ENCODE peak calls at places on chromosome 12, in six cellular contexts. T is endothelial cell, G is dorsolateral prefrontal cortex, I is sigmoid colon, Z is neural crest cell, E is astrocyte of the spinal cord. V is an unnamed sample.

GRCh38 chr12:59067068-59067467 is 146.8 kb upstream of the LRIG3 start:
- DNase-seq in E (peak; percentile 86), G (no peak), I (no peak), Z (no peak), T (no peak), V (no peak)

GRCh38 chr12:127964717-127965116 is 302.3 kb upstream of the TMEM132C start:
- DNase-seq in Z (no peak), G (no peak), E (peak; percentile 39), T (no peak), I (no peak), V (no peak)

GRCh38 chr12:104064842-104065441 is 611 bp downstream of the HCFC2 start:
- DNase-seq in T (peak; percentile 13), Z (no peak), I (peak; percentile 66), G (peak; percentile 31), E (peak; percentile 9), V (no peak)

GRCh38 chr12:59283012-59283411 is 312.8 kb upstream of the SLC16A7 start:
- DNase-seq in T (no peak), E (no peak), G (no peak), Z (no peak), I (no peak), V (no peak)

GRCh38 chr12:4780624-4781023 is 60.4 kb downstream of the GALNT8 start:
- DNase-seq in T (no peak), G (peak; percentile 38), I (no peak), Z (no peak), E (no peak), V (no peak)

GRCh38 chr12:21828779-21829178 is 54.3 kb upstream of the KCNJ8 start:
- DNase-seq in G (no peak), I (peak; percentile 83), T (no peak), E (no peak), Z (no peak), V (no peak)

GRCh38 chr12:67484788-67485480 is 163.6 kb upstream of the DYRK2 start:
- DNase-seq in G (no peak), E (no peak), T (no peak), Z (no peak), I (no peak), V (no peak)

GRCh38 chr12:47987411-47988072 is 16.7 kb downstream of the COL2A1 start:
- DNase-seq in Z (no peak), E (no peak), T (no peak), I (peak; percentile 52), G (peak; percentile 47), V (no peak)

GRCh38 chr12:57754411-57755193 is at the start of gene MARCHF9:
- DNase-seq in E (no peak), T (no peak), G (no peak), I (peak; percentile 79), Z (no peak), V (no peak)

GRCh38 chr12:8817856-8818255 is 4.6 kb upstream of the A2ML1 start:
- DNase-seq in T (no peak), G (no peak), Z (no peak), E (no peak), I (no peak), V (no peak)

DNA sequence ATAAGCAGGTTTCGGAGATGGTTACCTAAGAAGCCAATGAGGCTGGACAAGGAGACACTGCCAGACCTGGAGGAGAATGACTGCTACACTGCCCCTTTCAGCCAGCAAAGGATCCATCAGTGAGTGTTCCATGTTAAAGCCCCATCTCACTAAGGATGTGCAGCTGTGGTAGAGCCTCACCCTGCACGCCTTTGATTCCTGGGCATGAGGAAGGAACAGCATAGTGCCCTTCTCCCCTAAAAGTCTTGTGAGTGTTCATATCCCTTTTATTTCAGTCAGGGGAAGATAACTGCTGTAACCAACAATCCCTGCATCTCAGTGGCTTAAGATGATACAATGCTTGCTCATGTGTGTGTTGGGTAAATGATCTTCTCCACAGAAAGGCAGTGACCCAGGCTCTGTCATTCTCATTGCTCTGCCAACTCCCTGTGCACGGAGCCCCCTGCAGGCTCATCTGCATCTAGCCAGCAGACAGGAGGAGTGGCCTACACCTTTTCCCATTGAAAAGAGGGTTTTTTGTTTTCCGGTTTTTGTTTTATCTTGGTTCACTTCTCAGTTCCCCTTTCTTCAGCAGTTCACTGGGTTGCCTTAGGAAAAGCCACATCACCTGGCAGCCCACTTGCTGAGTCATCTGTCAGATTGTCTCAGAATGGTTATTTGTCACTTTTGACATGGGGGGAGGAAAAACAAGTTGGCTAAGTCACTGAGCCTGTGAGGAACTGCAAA is 193.1 kb downstream of the ANO4 start:
- DNase-seq in G (no peak), Z (peak; percentile 8), I (no peak), E (peak; percentile 54), T (peak; percentile 51), V (no peak)
- TF ChIP-seq CTCF in G (peak; percentile 41), Z (peak; percentile 60), I (no peak), E (peak; percentile 64), T (peak; percentile 21), V (no peak)

DNA sequence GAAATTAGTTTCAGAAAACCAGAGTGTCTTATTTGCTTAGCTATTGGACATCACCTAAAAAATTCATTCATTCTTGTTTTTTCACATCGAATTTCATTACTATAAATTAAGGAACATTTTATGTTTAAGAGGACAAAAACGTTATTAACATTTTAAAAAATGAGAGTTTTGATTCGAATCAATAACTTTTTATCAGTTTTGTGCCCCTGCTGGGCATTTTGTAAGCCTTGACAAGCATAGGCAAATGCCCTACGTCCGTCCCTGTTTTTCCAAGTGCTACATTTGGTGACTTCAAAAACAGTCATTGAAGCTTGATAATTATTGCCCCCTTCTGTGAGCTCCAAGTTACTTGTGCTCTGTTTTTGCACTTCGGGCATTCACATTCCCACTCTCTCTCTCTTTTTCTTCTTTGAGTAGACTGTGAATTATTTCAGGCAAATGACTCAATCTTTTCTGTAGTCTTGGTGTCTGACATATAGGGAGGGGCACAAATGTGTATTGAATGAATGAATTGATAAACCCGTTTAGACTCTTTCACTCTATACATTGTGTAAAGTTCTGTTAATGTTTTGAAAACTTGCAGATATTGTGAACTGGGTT is 1.2 kb downstream of the APAF1 start:
- DNase-seq in I (no peak), Z (no peak), E (peak; percentile 28), G (no peak), T (no peak), V (no peak)
- TF ChIP-seq CTCF in I (no peak), Z (peak; percentile 44), E (no peak), G (no peak), T (no peak), V (no peak)

GRCh38 chr12:751828-752672 is at the start of gene WNK1:
- DNase-seq in G (peak; percentile 96), Z (peak; percentile 93), I (peak; percentile 98), T (peak; percentile 97), E (peak; percentile 99), V (peak; percentile 92)

GRCh38 chr12:754238-754816 is 1.9 kb downstream of the WNK1 start:
- DNase-seq in Z (no peak), G (no peak), I (no peak), T (no peak), E (peak; percentile 31), V (no peak)

GRCh38 chr12:754871-755562 is 2.6 kb downstream of the WNK1 start:
- DNase-seq in I (no peak), E (peak; percentile 65), T (no peak), Z (no peak), G (no peak), V (no peak)

GRCh38 chr12:752673-753400 is 458 bp downstream of the WNK1 start:
- DNase-seq in T (peak; percentile 67), E (peak; percentile 48), G (peak; percentile 30), Z (peak; percentile 55), I (no peak), V (peak; percentile 65)

DNA sequence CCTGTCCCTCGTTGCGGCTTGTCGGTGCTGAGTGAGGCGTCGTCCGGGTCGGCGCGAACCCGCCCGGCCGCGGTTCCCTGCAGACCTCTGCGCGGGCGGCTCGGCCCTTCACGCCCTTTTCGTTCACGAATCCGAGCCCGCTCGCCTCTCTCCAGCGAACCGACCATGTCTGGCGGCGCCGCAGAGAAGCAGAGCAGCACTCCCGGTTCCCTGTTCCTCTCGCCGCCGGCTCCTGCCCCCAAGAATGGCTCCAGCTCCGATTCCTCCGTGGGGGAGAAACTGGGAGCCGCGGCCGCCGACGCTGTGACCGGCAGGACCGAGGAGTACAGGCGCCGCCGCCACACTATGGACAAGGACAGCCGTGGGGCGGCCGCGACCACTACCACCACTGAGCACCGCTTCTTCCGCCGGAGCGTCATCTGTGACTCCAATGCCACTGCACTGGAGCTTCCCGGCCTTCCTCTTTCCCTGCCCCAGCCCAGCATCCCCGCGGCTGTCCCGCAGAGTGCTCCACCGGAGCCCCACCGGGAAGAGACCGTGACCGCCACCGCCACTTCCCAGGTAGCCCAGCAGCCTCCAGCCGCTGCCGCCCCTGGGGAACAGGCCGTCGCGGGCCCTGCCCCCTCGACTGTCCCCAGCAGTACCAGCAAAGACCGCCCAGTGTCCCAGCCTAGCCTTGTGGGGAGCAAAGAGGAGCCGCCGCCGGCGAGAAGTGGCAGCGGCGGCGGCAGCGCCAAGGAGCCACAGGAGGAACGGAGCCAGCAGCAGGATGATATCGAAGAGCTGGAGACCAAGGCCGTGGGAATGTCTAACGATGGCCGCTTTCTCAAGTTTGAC is 1.2 kb downstream of the WNK1 start:
- DNase-seq in E (peak; percentile 14), Z (peak; percentile 33), I (peak; percentile 70), G (no peak), T (peak; percentile 28), V (peak; percentile 20)
- TF ChIP-seq CTCF in E (peak; percentile 7), Z (peak; percentile 19), I (no peak), G (no peak), T (no peak), V (no peak)

DNA sequence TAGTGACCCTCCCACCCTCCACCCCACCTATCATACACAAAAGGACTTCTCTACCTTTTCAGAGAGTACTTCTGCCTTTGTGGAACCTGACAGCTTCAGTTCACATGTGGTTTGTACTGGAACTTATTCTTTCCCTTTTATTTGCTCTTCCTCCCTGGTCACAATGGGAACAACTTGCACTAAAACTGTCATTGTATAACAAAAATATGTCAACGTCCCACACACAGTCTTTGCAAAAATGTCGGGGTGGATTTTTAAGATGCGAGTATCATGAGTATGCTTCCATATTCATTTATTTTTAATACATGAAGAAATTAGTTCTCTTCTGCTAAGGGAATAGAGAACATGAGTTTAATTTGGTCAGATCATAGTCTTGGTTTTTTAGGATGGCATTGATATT is 45.6 kb upstream of the NELL2 start:
- DNase-seq in I (no peak), G (no peak), E (no peak), T (no peak), Z (no peak), V (no peak)
- TF ChIP-seq CTCF in I (no peak), G (no peak), E (no peak), T (no peak), Z (no peak), V (no peak)

DNA sequence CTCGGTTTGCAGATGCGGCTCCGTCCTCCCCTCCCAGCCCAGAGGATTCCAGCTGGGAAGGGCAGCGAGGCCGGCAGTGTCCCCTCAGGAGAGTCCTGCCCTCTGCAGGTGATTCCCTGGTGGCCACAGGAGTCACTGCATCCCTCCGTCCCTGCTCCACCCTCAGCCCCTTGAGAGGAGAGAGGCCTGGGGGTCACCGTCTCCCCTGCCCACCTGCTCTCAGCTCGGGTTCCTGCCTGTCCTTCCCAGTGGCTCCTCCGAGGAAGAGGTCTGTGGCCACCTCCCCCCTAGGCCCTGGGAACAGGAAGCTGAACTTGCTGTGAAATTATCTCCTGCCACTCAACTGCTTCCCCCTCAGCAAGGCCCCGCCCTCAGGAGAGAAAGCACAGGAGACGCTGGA is 12.9 kb upstream of the GALNT9 start:
- DNase-seq in G (no peak), T (peak; percentile 57), I (no peak), E (no peak), Z (no peak), V (no peak)
- TF ChIP-seq CTCF in G (no peak), T (peak; percentile 59), I (peak; percentile 18), E (peak; percentile 16), Z (peak; percentile 57), V (no peak)

DNA sequence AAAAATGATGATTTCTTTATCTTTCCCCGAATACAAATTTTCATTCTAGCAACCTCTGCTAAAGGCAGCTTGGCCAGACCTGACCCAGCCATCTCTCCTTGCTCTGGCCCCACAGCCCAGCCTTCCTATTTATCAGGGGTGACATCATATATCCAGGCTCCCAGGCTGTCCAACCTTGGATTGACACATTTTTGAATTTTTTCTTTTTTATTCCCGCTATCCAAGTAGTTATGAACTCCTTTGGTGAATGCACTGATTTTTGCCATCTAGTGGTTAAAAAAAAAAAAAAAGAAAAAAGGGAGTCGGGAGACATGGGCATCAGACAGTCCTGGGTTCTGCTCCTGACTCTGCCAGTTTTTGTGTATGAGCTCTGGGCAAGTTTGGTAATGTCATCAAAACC is 120.5 kb downstream of the PTPN11 start:
- DNase-seq in T (no peak), E (no peak), Z (no peak), G (no peak), I (no peak), V (no peak)
- TF ChIP-seq CTCF in T (no peak), E (no peak), Z (peak; percentile 32), G (no peak), I (no peak), V (no peak)

V was measured in mesothelial cell of epicardium.